ENCODE peak calls at places on chromosomes 16 and 17, in six cellular contexts. F is neuronal stem cell, L is MM.1S, U is ovary, R is lower lobe of right lung, H is HCT116. Z is an unnamed sample.

GRCh38 chr17:4934173-4934979 is 2.3 kb downstream of the GP1BA start:
- DNase-seq in H (no peak), L (peak), F (no peak), R (no peak), U (no peak), Z (no peak)

GRCh38 chr16:87837627-87838289 is 31.5 kb downstream of the SLC7A5 start:
- DNase-seq in L (no peak), U (peak), F (no peak), H (no peak), R (no peak), Z (no peak)

GRCh38 chr16:84367750-84368320 is 503 bp upstream of the ATP2C2 start:
- DNase-seq in U (no peak), L (no peak), F (no peak), R (peak), H (no peak), Z (no peak)

GRCh38 chr16:28529124-28529523 is 9.7 kb downstream of the NUPR1 start:
- DNase-seq in U (no peak), L (no peak), R (no peak), H (no peak), F (no peak), Z (no peak)

GRCh38 chr16:51624083-51624775 is 473.2 kb upstream of the SALL1 start:
- DNase-seq in H (no peak), U (no peak), R (no peak), L (no peak), F (no peak), Z (no peak)

GRCh38 chr16:2462031-2462866 is 2.3 kb downstream of the TEDC2 start:
- DNase-seq in R (peak), F (no peak), H (no peak), U (no peak), L (no peak), Z (no peak)

GRCh38 chr16:27230562-27230991 is 27.3 kb downstream of the KDM8 start:
- DNase-seq in F (no peak), H (no peak), L (peak), R (peak), U (no peak), Z (peak)

GRCh38 chr16:11632455-11632921 is 35.8 kb upstream of the SNN start:
- DNase-seq in F (peak), H (no peak), L (no peak), R (peak), U (peak), Z (no peak)

GRCh38 chr17:74759243-74759801 is 10.9 kb downstream of the NHERF1 start:
- DNase-seq in H (no peak), U (no peak), R (no peak), L (peak), F (no peak), Z (peak)

GRCh38 chr17:49898547-49899490 is 51.0 kb upstream of the TAC4 start:
- DNase-seq in U (no peak), R (no peak), F (no peak), H (peak), L (no peak), Z (no peak)

GRCh38 chr16:13492046-13492445 is 427.9 kb upstream of the ERCC4 start:
- DNase-seq in L (no peak), U (no peak), H (no peak), R (no peak), F (no peak), Z (no peak)

GRCh38 chr17:3535253-3535995 is 22.2 kb downstream of the TRPV3 start:
- DNase-seq in F (peak), R (peak), H (peak), L (no peak), U (peak), Z (no peak)

GRCh38 chr17:40516581-40517285 is 15.3 kb upstream of the TNS4 start:
- DNase-seq in H (peak), L (peak), U (peak), R (no peak), F (no peak), Z (peak)

GRCh38 chr16:66988197-66988788 is at the start of gene CES4A:
- DNase-seq in U (peak), R (no peak), F (no peak), L (no peak), H (no peak), Z (no peak)

GRCh38 chr16:68972720-68973119 is 129.4 kb downstream of the TANGO6 start:
- DNase-seq in H (no peak), F (no peak), U (no peak), L (no peak), R (no peak), Z (no peak)

GRCh38 chr17:6138761-6139446 is 68.7 kb downstream of the WSCD1 start:
- DNase-seq in U (no peak), L (no peak), R (no peak), H (no peak), F (no peak), Z (no peak)

GRCh38 chr16:81832801-81833547 is 53.9 kb downstream of the PLCG2 start:
- DNase-seq in F (no peak), U (no peak), R (no peak), L (no peak), H (no peak), Z (no peak)

GRCh38 chr16:4945560-4946502 is 8.9 kb upstream of the PPL start:
- DNase-seq in U (peak), R (peak), L (no peak), H (peak), F (no peak), Z (no peak)

GRCh38 chr16:53216798-53217197 is 162.0 kb downstream of the CHD9 start:
- DNase-seq in F (no peak), R (no peak), U (no peak), H (no peak), L (no peak), Z (no peak)

GRCh38 chr17:66702106-66702936 is 132.6 kb upstream of the CACNG5 start:
- DNase-seq in U (no peak), R (no peak), F (no peak), L (no peak), H (no peak), Z (no peak)

GRCh38 chr16:23907457-23907902 is 71.7 kb downstream of the PRKCB start:
- DNase-seq in R (no peak), U (no peak), F (no peak), H (no peak), L (no peak), Z (no peak)

GRCh38 chr17:5897320-5897911 is 172.8 kb upstream of the WSCD1 start:
- DNase-seq in F (peak), H (no peak), R (no peak), L (no peak), U (no peak), Z (peak)

GRCh38 chr17:7382901-7383300 is 2.0 kb downstream of the TNK1 start:
- DNase-seq in F (no peak), R (no peak), L (no peak), U (no peak), H (no peak), Z (no peak)

GRCh38 chr17:7380855-7381683 is at the start of gene TNK1:
- DNase-seq in R (peak), H (no peak), F (no peak), U (peak), L (no peak), Z (no peak)

GRCh38 chr17:7383742-7384488 is 3.0 kb downstream of the TNK1 start:
- DNase-seq in L (peak), R (peak), U (peak), F (no peak), H (no peak), Z (peak)

GRCh38 chr17:7383371-7383741 is 2.5 kb downstream of the TNK1 start:
- DNase-seq in U (no peak), H (no peak), R (no peak), L (no peak), F (no peak), Z (no peak)

GRCh38 chr17:7384489-7385081 is 3.7 kb downstream of the TNK1 start:
- DNase-seq in R (no peak), H (no peak), F (no peak), U (no peak), L (no peak), Z (no peak)
- H3K4me3 ChIP-seq in R (peak), H (no peak), F (peak), U (peak), L (peak), Z (peak)

DNA sequence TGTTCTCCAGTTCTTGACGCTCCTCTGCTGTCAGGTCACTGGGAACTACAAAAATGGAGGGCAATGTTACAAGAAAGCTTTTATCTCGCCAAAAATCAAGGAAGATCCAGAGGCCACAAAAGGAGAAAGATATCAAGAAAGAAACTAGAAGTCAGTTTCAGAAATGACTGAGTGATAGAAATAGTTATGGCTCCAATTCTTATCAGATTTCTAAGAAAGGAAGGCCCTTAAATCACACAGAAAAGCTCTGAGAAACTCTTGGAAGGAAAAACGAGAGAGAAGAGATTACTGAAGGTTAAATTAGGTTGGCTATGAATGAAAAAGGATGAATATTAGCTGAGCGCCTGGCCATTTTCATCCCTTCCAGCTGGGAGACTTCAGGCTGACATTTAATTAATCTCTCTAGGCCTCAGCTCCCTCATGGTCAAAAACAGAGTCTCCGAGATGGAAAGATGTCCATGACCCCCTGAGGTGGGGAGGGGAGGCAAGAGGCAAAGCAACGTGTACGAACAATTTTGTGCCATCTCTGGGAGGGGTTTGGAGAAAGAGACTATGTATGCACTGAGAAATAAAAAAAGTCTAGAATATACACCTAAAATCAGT is 72.3 kb downstream of the CYTH1 start:
- DNase-seq in H (no peak), U (no peak), R (no peak), L (no peak), F (no peak), Z (no peak)
- H3K4me3 ChIP-seq in H (no peak), U (no peak), R (no peak), L (no peak), F (no peak), Z (peak)

GRCh38 chr17:56733833-56734232 is 99.9 kb downstream of the C17orf67 start:
- DNase-seq in L (no peak), R (no peak), F (no peak), H (no peak), U (no peak), Z (no peak)

GRCh38 chr17:56725144-56725543 is 108.6 kb downstream of the C17orf67 start:
- DNase-seq in L (no peak), F (no peak), U (no peak), H (no peak), R (no peak), Z (no peak)

GRCh38 chr17:56723471-56723870 is 110.2 kb downstream of the C17orf67 start:
- DNase-seq in F (no peak), L (no peak), H (no peak), U (no peak), R (no peak), Z (no peak)

GRCh38 chr17:56727876-56728617 is 105.7 kb downstream of the C17orf67 start:
- DNase-seq in H (no peak), R (no peak), U (no peak), L (no peak), F (no peak), Z (no peak)
- H3K4me3 ChIP-seq in H (no peak), R (no peak), U (no peak), L (no peak), F (no peak), Z (no peak)

DNA sequence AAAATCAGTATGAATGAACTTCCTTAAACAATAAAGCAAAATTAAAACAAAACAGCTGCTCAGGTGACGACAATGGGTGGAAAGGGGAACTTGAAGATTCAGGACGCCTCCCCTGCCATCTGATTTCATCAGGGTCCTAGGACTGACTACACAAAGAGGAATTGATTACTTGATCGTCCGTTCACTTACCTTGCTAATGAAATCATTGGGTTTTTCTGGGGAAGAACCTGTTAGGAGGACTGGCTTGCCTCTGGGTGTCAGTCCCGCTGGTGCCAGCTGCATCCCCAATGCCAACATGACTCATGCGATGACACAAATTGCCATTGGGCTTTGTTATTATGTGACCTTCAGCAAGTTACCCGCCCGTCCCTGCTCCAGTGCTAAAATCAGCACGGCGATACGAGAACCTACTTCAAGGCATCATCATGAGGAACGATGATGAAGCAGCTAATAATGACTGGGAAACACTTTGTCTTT is 139.5 kb downstream of the ZFHX3 start:
- DNase-seq in U (no peak), R (no peak), H (no peak), F (no peak), L (no peak), Z (no peak)
- H3K4me3 ChIP-seq in U (no peak), R (no peak), H (no peak), F (no peak), L (no peak), Z (no peak)

Z was measured in Jurkat, Clone E6-1.